ENCODE peak calls at places on chromosomes 2 and 18, in nine cellular contexts. U, H, M, C, J, R, Z, V and B are unnamed samples.

GRCh38 chr2:168490916-168491605 is 35.0 kb downstream of the CERS6 start:
- DNase-seq in Z (no peak), M (no peak), H (no peak), U (no peak), R (no peak), J (no peak), C (no peak), V (no peak), B (no peak)

GRCh38 chr2:151280276-151280675 is 9.2 kb downstream of the NMI start:
- DNase-seq in J (no peak), R (no peak), M (no peak), H (no peak), V (no peak), C (no peak), U (no peak), Z (no peak), B (no peak)

GRCh38 chr18:28175930-28176673 is 828 bp downstream of the CDH2 start:
- DNase-seq in R (no peak), Z (no peak), C (peak), U (no peak), J (no peak), V (no peak), H (peak), M (no peak), B (peak)

GRCh38 chr2:147843421-147843863 is 1.4 kb upstream of the ACVR2A start:
- DNase-seq in V (no peak), H (no peak), J (no peak), Z (no peak), U (no peak), R (no peak), M (no peak), C (no peak), B (no peak)

GRCh38 chr2:226995625-226996041 is 159.8 kb downstream of the RHBDD1 start:
- DNase-seq in R (no peak), Z (no peak), V (peak), H (peak), U (no peak), C (peak), M (peak), J (no peak), B (peak)

GRCh38 chr2:234291765-234292204 is 205.1 kb downstream of the ARL4C start:
- DNase-seq in J (no peak), C (peak), U (no peak), Z (no peak), M (no peak), H (peak), V (peak), R (no peak), B (no peak)

GRCh38 chr2:70977605-70978205 is 725 bp upstream of the ANKRD53 start:
- DNase-seq in J (no peak), V (peak), H (no peak), C (no peak), R (peak), Z (peak), M (peak), U (peak), B (no peak)

GRCh38 chr2:75640621-75641121 is 5.9 kb upstream of the MRPL19 start:
- DNase-seq in C (peak), Z (peak), V (peak), R (peak), M (peak), U (peak), H (peak), J (peak), B (peak)

DNA sequence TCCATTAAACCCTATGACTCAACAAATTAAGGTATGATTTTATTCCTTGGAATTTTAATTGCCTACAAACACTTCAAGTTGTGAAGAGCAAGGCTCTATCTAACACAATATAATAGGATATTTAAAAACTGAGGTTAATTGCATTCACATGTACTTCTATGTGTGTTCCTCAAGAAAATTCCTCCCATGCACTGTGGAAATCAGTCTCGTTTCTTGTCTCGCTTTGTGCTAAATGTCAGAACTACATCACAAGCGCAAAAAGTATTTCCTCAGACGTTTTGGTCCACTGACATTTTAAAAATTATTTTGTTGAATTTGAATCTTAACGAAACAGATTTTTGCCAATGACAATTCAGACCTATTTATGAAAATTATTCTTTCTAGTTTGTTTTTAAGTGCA is 109.5 kb upstream of the UNC80 start:
- DNase-seq in Z (no peak), H (no peak), M (no peak), R (no peak), U (no peak), V (no peak), J (no peak), C (no peak), B (no peak)
- TF ChIP-seq POLR2A in Z (no peak), H (no peak), M (no peak), R (no peak), U (no peak), V (no peak), J (no peak), C (no peak), B (no peak)

GRCh38 chr2:200129756-200130462 is 174.5 kb downstream of the MAIP1 start:
- DNase-seq in U (no peak), M (no peak), C (no peak), R (no peak), H (no peak), Z (no peak), J (no peak), V (no peak), B (no peak)
- H3K27ac ChIP-seq in U (no peak), M (no peak), C (peak), R (no peak), H (no peak), Z (no peak), J (no peak), V (no peak), B (peak)

GRCh38 chr18:12377556-12378553 is 828 bp upstream of the AFG3L2 start:
- DNase-seq in J (no peak), Z (no peak), R (no peak), H (no peak), V (no peak), M (no peak), C (no peak), U (no peak), B (no peak)
- TF ChIP-seq POLR2A in J (peak), Z (peak), R (peak), H (peak), V (no peak), M (no peak), C (peak), U (peak), B (peak)

DNA sequence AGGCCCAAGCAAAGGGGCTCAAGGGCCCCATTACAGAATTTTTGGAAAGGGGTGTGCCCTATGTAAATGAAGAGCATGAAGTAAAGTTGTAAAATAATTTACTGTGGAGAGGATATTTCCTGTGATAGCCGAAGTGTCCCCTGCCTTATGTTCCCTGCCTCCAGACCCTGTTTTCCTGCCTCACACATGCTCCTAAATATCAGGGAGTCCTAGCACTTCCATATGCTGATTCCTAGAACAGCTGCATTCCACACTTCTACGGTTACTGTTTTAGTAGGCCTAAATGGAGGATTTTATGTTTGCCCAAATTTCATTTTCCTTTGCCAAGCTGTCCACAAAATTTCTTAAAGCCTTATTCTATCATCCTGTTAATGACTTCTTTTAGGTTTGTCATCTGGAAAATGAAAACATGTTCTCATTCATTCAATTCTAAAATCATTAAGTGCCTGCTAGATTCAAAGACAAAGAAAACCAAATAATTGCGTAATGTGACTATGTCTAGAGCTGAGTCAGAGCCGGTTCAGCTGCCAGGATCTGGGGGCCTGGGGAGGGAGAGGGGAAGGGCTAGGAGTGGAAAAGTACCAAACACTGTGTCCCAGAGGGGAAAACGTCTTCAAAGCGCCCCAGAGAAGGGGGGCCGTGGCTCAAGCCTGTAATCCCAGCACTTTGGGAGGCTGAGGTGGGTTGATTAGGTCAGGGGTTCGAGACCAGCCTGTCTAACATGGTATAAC is 25.8 kb upstream of the IMPA2 start:
- DNase-seq in V (peak), H (no peak), J (peak), M (no peak), R (peak), C (peak), Z (peak), U (peak), B (no peak)
- H3K27ac ChIP-seq in V (no peak), H (no peak), J (peak), M (no peak), R (peak), C (peak), Z (peak), U (peak), B (no peak)

GRCh38 chr18:48952287-48953095 is 1.7 kb upstream of the SMAD7 start:
- DNase-seq in J (peak), H (peak), R (peak), V (peak), C (peak), Z (peak), U (no peak), M (peak), B (peak)
- TF ChIP-seq POLR2A in J (no peak), H (peak), R (peak), V (peak), C (peak), Z (no peak), U (no peak), M (no peak), B (peak)

GRCh38 chr2:109471656-109472055 is 142.1 kb downstream of the SEPTIN10 start:
- DNase-seq in R (no peak), U (no peak), H (peak), J (no peak), M (no peak), V (no peak), Z (no peak), C (no peak), B (no peak)
- H3K27ac ChIP-seq in R (no peak), U (no peak), H (no peak), J (no peak), M (no peak), V (no peak), Z (no peak), C (no peak), B (no peak)